ENCODE peak calls at places on chromosomes 16 and 17, in five cellular contexts. W is AG04450, T is EL, A is T-helper 17 cell, J is naive B cell. K is an unnamed sample.

GRCh38 chr17:81471804-81472456 is 40.7 kb downstream of the ACTG1 start:
- DNase-seq in W (no peak), T (peak), A (no peak), J (no peak), K (peak)

GRCh38 chr17:79622201-79622601 is 11.3 kb upstream of the RBFOX3 start:
- DNase-seq in W (no peak), T (no peak), A (no peak), J (no peak), K (peak)

GRCh38 chr17:57527437-57528083 is 217.5 kb downstream of the CCDC182 start:
- DNase-seq in W (no peak), T (no peak), A (no peak), J (no peak), K (peak)

GRCh38 chr16:47927330-47927729 is 228.5 kb downstream of the ABCC12 start:
- DNase-seq in W (no peak), T (peak), A (no peak), J (no peak), K (no peak)

GRCh38 chr17:76121932-76122383 is 18.4 kb upstream of the EXOC7 start:
- DNase-seq in W (no peak), T (no peak), A (no peak), J (no peak), K (peak)

GRCh38 chr17:39461911-39462641 is 790 bp downstream of the CDK12 start:
- DNase-seq in W (no peak), T (no peak), A (no peak), J (no peak), K (peak)

GRCh38 chr17:6304894-6305612 is 129.9 kb downstream of the AIPL1 start:
- DNase-seq in W (no peak), T (no peak), A (no peak), J (no peak), K (no peak)

GRCh38 chr16:5323284-5323683 is 225.7 kb upstream of the EEF2KMT start:
- DNase-seq in W (no peak), T (no peak), A (no peak), J (no peak), K (peak)

GRCh38 chr17:44598932-44599297 is 41.6 kb downstream of the FZD2 start:
- DNase-seq in W (no peak), T (no peak), A (no peak), J (no peak), K (no peak)

GRCh38 chr17:43368740-43369506 is 29.9 kb upstream of the ARL4D start:
- DNase-seq in W (no peak), T (peak), A (peak), J (peak), K (peak)

GRCh38 chr16:48613061-48613957 is 3.3 kb upstream of the N4BP1 start:
- DNase-seq in W (peak), T (peak), A (peak), J (no peak), K (no peak)